ENCODE peak calls at places on chromosomes 4 and X, in nine cellular contexts. One of them, this sample, is unnamed.

GRCh38 chr4:180615746-180616145 is 1627.5 kb upstream of the TENM3 start:
- DNase-seq in Panc1: no peak
- DNase-seq in GM12892: no peak
- DNase-seq in foreskin melanocyte: no peak
- DNase-seq in endothelial cell: no peak
- DNase-seq in iris pigment epithelial cell: no peak
- DNase-seq in HTR-8/SVneo: no peak
- DNase-seq in activated T-helper 1 cell treated with anti-CD3 and anti-CD28 coated beads, Interleukin-12 subunit alpha, Interleukin-12 subunit beta, Interleukin-2, Interleukin-4 antibody, amounts not matched to agents 30 ng/mL and 10 ng/mL and 1 ng/mL, durations not matched to agents 14 hours and 24 hours and 36 hours: no peak
- DNase-seq in tibial nerve: no peak
- DNase-seq in this sample: no peak

GRCh38 chr4:138279286-138279685 is 37.1 kb upstream of the SLC7A11 start:
- DNase-seq in Panc1: no peak
- DNase-seq in GM12892: no peak
- DNase-seq in foreskin melanocyte: no peak
- DNase-seq in endothelial cell: no peak
- DNase-seq in iris pigment epithelial cell: no peak
- DNase-seq in HTR-8/SVneo: no peak
- DNase-seq in activated T-helper 1 cell treated with anti-CD3 and anti-CD28 coated beads, Interleukin-12 subunit alpha, Interleukin-12 subunit beta, Interleukin-2, Interleukin-4 antibody, amounts not matched to agents 30 ng/mL and 10 ng/mL and 1 ng/mL, durations not matched to agents 14 hours and 24 hours and 36 hours: no peak
- DNase-seq in tibial nerve: no peak
- DNase-seq in this sample: no peak

GRCh38 chrX:153807976-153808375 is 13.5 kb downstream of the SSR4 start:
- DNase-seq in Panc1: no peak
- DNase-seq in GM12892: no peak
- DNase-seq in foreskin melanocyte: no peak
- DNase-seq in endothelial cell: no peak
- DNase-seq in iris pigment epithelial cell: no peak
- DNase-seq in HTR-8/SVneo: no peak
- DNase-seq in activated T-helper 1 cell treated with anti-CD3 and anti-CD28 coated beads, Interleukin-12 subunit alpha, Interleukin-12 subunit beta, Interleukin-2, Interleukin-4 antibody, amounts not matched to agents 30 ng/mL and 10 ng/mL and 1 ng/mL, durations not matched to agents 14 hours and 24 hours and 36 hours: no peak
- DNase-seq in tibial nerve: no peak
- DNase-seq in this sample: no peak

GRCh38 chrX:50905334-50905733 is 5.2 kb upstream of the BMP15 start:
- DNase-seq in Panc1: no peak
- DNase-seq in GM12892: no peak
- DNase-seq in foreskin melanocyte: no peak
- DNase-seq in endothelial cell: no peak
- DNase-seq in iris pigment epithelial cell: no peak
- DNase-seq in HTR-8/SVneo: no peak
- DNase-seq in activated T-helper 1 cell treated with anti-CD3 and anti-CD28 coated beads, Interleukin-12 subunit alpha, Interleukin-12 subunit beta, Interleukin-2, Interleukin-4 antibody, amounts not matched to agents 30 ng/mL and 10 ng/mL and 1 ng/mL, durations not matched to agents 14 hours and 24 hours and 36 hours: no peak
- DNase-seq in tibial nerve: no peak
- DNase-seq in this sample: no peak

GRCh38 chr4:186725422-186726149 is 1.9 kb upstream of the FAT1 start:
- DNase-seq in Panc1: peak
- DNase-seq in GM12892: no peak
- DNase-seq in foreskin melanocyte: peak
- DNase-seq in endothelial cell: peak
- DNase-seq in iris pigment epithelial cell: peak
- DNase-seq in HTR-8/SVneo: peak
- DNase-seq in activated T-helper 1 cell treated with anti-CD3 and anti-CD28 coated beads, Interleukin-12 subunit alpha, Interleukin-12 subunit beta, Interleukin-2, Interleukin-4 antibody, amounts not matched to agents 30 ng/mL and 10 ng/mL and 1 ng/mL, durations not matched to agents 14 hours and 24 hours and 36 hours: no peak
- DNase-seq in tibial nerve: peak
- DNase-seq in this sample: peak

GRCh38 chrX:24260827-24261550 is 52.9 kb downstream of the SUPT20HL2 start:
- DNase-seq in Panc1: no peak
- DNase-seq in GM12892: no peak
- DNase-seq in foreskin melanocyte: peak
- DNase-seq in endothelial cell: no peak
- DNase-seq in iris pigment epithelial cell: peak
- DNase-seq in HTR-8/SVneo: no peak
- DNase-seq in activated T-helper 1 cell treated with anti-CD3 and anti-CD28 coated beads, Interleukin-12 subunit alpha, Interleukin-12 subunit beta, Interleukin-2, Interleukin-4 antibody, amounts not matched to agents 30 ng/mL and 10 ng/mL and 1 ng/mL, durations not matched to agents 14 hours and 24 hours and 36 hours: peak
- DNase-seq in tibial nerve: no peak
- DNase-seq in this sample: no peak

GRCh38 chrX:130118941-130119640 is 8.8 kb upstream of the ELF4 start:
- DNase-seq in Panc1: no peak
- DNase-seq in GM12892: no peak
- DNase-seq in foreskin melanocyte: no peak
- DNase-seq in endothelial cell: no peak
- DNase-seq in iris pigment epithelial cell: peak
- DNase-seq in HTR-8/SVneo: no peak
- DNase-seq in activated T-helper 1 cell treated with anti-CD3 and anti-CD28 coated beads, Interleukin-12 subunit alpha, Interleukin-12 subunit beta, Interleukin-2, Interleukin-4 antibody, amounts not matched to agents 30 ng/mL and 10 ng/mL and 1 ng/mL, durations not matched to agents 14 hours and 24 hours and 36 hours: no peak
- DNase-seq in tibial nerve: no peak
- DNase-seq in this sample: no peak

GRCh38 chr4:75477201-75477600 is 37.0 kb downstream of the RCHY1 start:
- DNase-seq in Panc1: no peak
- DNase-seq in GM12892: no peak
- DNase-seq in foreskin melanocyte: no peak
- DNase-seq in endothelial cell: no peak
- DNase-seq in iris pigment epithelial cell: peak
- DNase-seq in HTR-8/SVneo: no peak
- DNase-seq in activated T-helper 1 cell treated with anti-CD3 and anti-CD28 coated beads, Interleukin-12 subunit alpha, Interleukin-12 subunit beta, Interleukin-2, Interleukin-4 antibody, amounts not matched to agents 30 ng/mL and 10 ng/mL and 1 ng/mL, durations not matched to agents 14 hours and 24 hours and 36 hours: no peak
- DNase-seq in tibial nerve: no peak
- DNase-seq in this sample: no peak

GRCh38 chr4:180669637-180670036 is 1573.6 kb upstream of the TENM3 start:
- DNase-seq in Panc1: no peak
- DNase-seq in GM12892: no peak
- DNase-seq in foreskin melanocyte: no peak
- DNase-seq in endothelial cell: no peak
- DNase-seq in iris pigment epithelial cell: peak
- DNase-seq in HTR-8/SVneo: no peak
- DNase-seq in activated T-helper 1 cell treated with anti-CD3 and anti-CD28 coated beads, Interleukin-12 subunit alpha, Interleukin-12 subunit beta, Interleukin-2, Interleukin-4 antibody, amounts not matched to agents 30 ng/mL and 10 ng/mL and 1 ng/mL, durations not matched to agents 14 hours and 24 hours and 36 hours: no peak
- DNase-seq in tibial nerve: no peak
- DNase-seq in this sample: no peak

GRCh38 chrX:103941201-103941975 is 21.0 kb upstream of the TMSB15B start:
- DNase-seq in Panc1: no peak
- DNase-seq in GM12892: no peak
- DNase-seq in foreskin melanocyte: peak
- DNase-seq in endothelial cell: no peak
- DNase-seq in iris pigment epithelial cell: peak
- DNase-seq in HTR-8/SVneo: no peak
- DNase-seq in activated T-helper 1 cell treated with anti-CD3 and anti-CD28 coated beads, Interleukin-12 subunit alpha, Interleukin-12 subunit beta, Interleukin-2, Interleukin-4 antibody, amounts not matched to agents 30 ng/mL and 10 ng/mL and 1 ng/mL, durations not matched to agents 14 hours and 24 hours and 36 hours: no peak
- DNase-seq in tibial nerve: no peak
- DNase-seq in this sample: no peak

GRCh38 chrX:9907645-9908387 is 59.3 kb upstream of the CLDN34 start:
- DNase-seq in Panc1: no peak
- DNase-seq in GM12892: no peak
- DNase-seq in foreskin melanocyte: no peak
- DNase-seq in endothelial cell: no peak
- DNase-seq in iris pigment epithelial cell: peak
- DNase-seq in HTR-8/SVneo: no peak
- DNase-seq in activated T-helper 1 cell treated with anti-CD3 and anti-CD28 coated beads, Interleukin-12 subunit alpha, Interleukin-12 subunit beta, Interleukin-2, Interleukin-4 antibody, amounts not matched to agents 30 ng/mL and 10 ng/mL and 1 ng/mL, durations not matched to agents 14 hours and 24 hours and 36 hours: no peak
- DNase-seq in tibial nerve: no peak
- DNase-seq in this sample: no peak